ENCODE peak calls at places on chromosomes 4 and X, in nine cellular contexts. H is lower leg skin, R is mammary epithelial cell, G is keratinocyte, X is MM.1S, S is AG10803, V is OCI-LY7, B is heart right ventricle, E is thoracic aorta. Q is an unnamed sample.

GRCh38 chrX:131633285-131633917 is 89.5 kb downstream of the OR13H1 start:
- DNase-seq in E (no peak), R (peak), X (peak), V (peak), B (peak), H (no peak), G (peak), S (peak), Q (peak)

GRCh38 chr4:94504545-94504944 is 52.8 kb downstream of the PDLIM5 start:
- DNase-seq in H (no peak), B (no peak), R (no peak), E (no peak), G (no peak), S (peak), X (no peak), V (no peak), Q (no peak)

GRCh38 chr4:163776961-163777360 is 282.5 kb downstream of the TMA16 start:
- DNase-seq in G (no peak), H (no peak), S (no peak), X (no peak), V (no peak), R (no peak), E (no peak), B (no peak), Q (no peak)

GRCh38 chr4:2812985-2813384 is 20.1 kb downstream of the SH3BP2 start:
- DNase-seq in B (no peak), G (no peak), R (no peak), X (no peak), E (no peak), V (no peak), S (no peak), H (no peak), Q (no peak)

GRCh38 chrX:119507206-119507605 is 39.0 kb downstream of the SLC25A5 start:
- DNase-seq in E (no peak), V (no peak), G (no peak), H (peak), S (no peak), B (no peak), X (no peak), R (no peak), Q (no peak)

GRCh38 chr4:151267822-151268535 is 9.0 kb upstream of the PRSS48 start:
- DNase-seq in S (no peak), E (no peak), V (no peak), R (peak), G (no peak), B (no peak), H (no peak), X (no peak), Q (no peak)

GRCh38 chrX:40267334-40268118 is 169.8 kb upstream of the BCOR start:
- DNase-seq in H (no peak), R (no peak), X (no peak), V (peak), B (peak), G (no peak), S (no peak), E (no peak), Q (no peak)

GRCh38 chrX:37047776-37048175 is 39.6 kb downstream of the FAM47C start:
- DNase-seq in X (no peak), B (no peak), S (no peak), V (no peak), H (no peak), R (no peak), G (no peak), E (no peak), Q (no peak)

GRCh38 chr4:54516556-54517215 is 141.1 kb upstream of the KIT start:
- DNase-seq in V (no peak), X (no peak), E (no peak), S (no peak), R (no peak), H (no peak), G (no peak), B (no peak), Q (no peak)

GRCh38 chr4:156763511-156763910 is 208.1 kb downstream of the PDGFC start:
- DNase-seq in S (peak), E (no peak), X (no peak), B (no peak), V (no peak), H (no peak), G (no peak), R (no peak), Q (no peak)

GRCh38 chr4:70958681-70959080 is 34.8 kb upstream of the DCK start:
- DNase-seq in V (no peak), E (no peak), R (no peak), H (no peak), S (peak), G (no peak), B (no peak), X (no peak), Q (no peak)

GRCh38 chrX:47540754-47541538 is 20.1 kb upstream of the ARAF start:
- DNase-seq in E (peak), R (peak), V (no peak), G (no peak), B (peak), H (peak), X (peak), S (peak), Q (peak)

GRCh38 chrX:51420610-51421009 is 75.8 kb downstream of the NUDT11 start:
- DNase-seq in B (peak), E (no peak), S (peak), R (peak), H (no peak), V (peak), X (peak), G (no peak), Q (peak)

GRCh38 chr4:6913350-6913749 is 3.7 kb downstream of the TBC1D14 start:
- DNase-seq in X (no peak), E (no peak), H (no peak), G (no peak), S (no peak), B (no peak), V (no peak), R (no peak), Q (no peak)

GRCh38 chr4:98662619-98663225 is 4.3 kb upstream of the TSPAN5 start:
- DNase-seq in B (no peak), X (peak), G (no peak), R (no peak), S (peak), V (no peak), E (no peak), H (no peak), Q (no peak)

GRCh38 chr4:18844726-18845125 is 823.2 kb upstream of the LCORL start:
- DNase-seq in R (no peak), S (no peak), H (no peak), V (no peak), G (no peak), B (no peak), X (no peak), E (no peak), Q (no peak)

GRCh38 chrX:31832263-31832662 is 760.4 kb upstream of the FTHL17 start:
- DNase-seq in H (no peak), R (peak), E (no peak), V (no peak), B (no peak), S (no peak), X (no peak), G (no peak), Q (no peak)

GRCh38 chr4:180057891-180058643 is 2185.1 kb upstream of the TENM3 start:
- DNase-seq in E (no peak), G (no peak), X (peak), H (peak), S (no peak), V (no peak), B (no peak), R (peak), Q (peak)

GRCh38 chrX:97026406-97026805 is 142.7 kb downstream of the RPA4 start:
- DNase-seq in H (no peak), B (no peak), V (peak), S (no peak), R (no peak), G (no peak), E (no peak), X (peak), Q (peak)

GRCh38 chrX:68710870-68711576 is 63.6 kb downstream of the STARD8 start:
- DNase-seq in H (no peak), V (peak), G (peak), R (peak), X (no peak), S (peak), E (no peak), B (no peak), Q (no peak)

DNA sequence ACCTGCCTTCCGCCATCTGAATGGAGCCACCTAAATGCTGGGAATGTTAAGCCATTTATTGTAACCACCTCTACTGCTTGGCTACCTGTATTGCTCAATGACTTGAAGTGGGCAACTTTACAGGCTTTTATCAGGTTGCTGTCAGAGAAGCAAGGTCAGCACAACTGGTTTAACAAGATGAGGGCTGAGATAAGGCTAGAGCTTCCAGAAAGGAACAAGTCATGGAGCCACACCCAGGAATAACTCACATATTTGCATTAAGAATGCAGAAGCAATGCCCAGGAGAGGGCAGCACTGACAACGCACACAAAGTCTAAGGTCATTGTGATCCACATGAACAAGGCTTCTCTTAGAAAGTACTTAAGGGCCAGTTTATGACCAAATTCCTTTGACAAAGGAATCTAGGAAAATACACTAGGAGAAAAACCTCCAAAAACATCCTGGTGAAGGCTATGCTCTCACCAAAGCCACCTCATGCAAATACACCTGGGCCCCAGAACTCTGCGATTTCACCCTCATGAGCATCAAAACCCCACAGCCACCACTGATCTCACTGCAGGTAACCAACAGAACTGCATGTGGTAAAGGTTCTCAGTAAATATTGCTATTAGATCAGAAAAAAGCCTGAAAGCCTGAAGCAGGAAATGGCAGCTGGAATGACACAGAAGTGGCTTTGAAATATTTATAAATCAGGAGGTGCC is 15.0 kb upstream of the STS start:
- DNase-seq in R (peak), X (no peak), S (peak), H (no peak), E (no peak), G (peak), V (peak), B (peak), Q (peak)
- TF ChIP-seq CTCF in R (peak), X (peak), S (peak), H (no peak), E (no peak), G (peak), V (peak), B (no peak), Q (no peak)

DNA sequence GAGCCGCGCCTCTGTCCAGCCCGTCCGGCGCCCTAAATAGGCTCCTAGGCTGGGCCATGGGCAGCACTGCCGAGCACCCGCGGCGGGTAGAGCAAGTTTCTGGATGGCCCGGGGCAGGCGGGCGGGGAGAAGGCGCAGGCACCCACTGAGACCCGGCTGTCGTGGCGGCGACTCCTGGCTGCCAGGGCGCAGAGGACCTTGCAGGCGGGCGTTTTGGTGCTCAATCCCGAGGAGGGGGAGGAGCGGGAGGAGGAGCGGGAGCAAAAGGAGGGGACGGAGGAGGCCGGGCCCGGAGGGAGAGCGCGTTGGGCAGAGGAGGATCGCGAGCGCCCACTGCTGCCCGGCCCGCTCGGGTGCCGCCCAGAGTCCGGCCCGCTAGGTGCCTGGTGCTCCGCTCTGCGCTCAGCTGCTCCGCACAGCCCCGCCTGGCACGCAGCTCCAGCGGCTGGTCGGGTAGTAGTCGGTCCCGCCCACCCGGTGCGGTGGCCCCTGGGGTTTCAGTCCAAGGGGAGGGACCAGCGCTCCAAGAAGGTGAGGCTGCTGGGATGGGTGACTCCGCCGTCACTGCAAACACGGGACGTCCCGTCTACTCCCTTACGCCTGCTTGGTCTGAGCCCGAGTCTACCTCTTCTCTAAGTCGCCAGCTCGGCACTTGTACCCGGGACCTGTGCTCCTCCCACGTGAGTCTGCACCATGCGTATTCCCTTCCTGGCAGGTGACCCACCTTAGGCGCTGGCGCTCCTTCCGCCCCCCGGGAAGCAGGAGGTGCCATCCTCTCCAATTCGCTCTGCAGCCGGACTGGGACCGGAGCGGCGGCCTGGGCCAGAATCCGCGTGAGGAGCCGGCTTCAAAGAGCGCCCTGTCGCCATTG is at the start of gene HS3ST1:
- DNase-seq in G (peak), H (peak), B (peak), E (peak), X (peak), R (peak), V (no peak), S (no peak), Q (peak)
- TF ChIP-seq CTCF in G (peak), H (no peak), B (peak), E (peak), X (peak), R (peak), V (no peak), S (no peak), Q (peak)

GRCh38 chr4:56183344-56183959 is 203.8 kb downstream of the AASDH start:
- DNase-seq in S (no peak), R (no peak), B (no peak), V (peak), G (no peak), X (peak), E (no peak), H (no peak), Q (no peak)
- TF ChIP-seq CTCF in S (no peak), R (no peak), B (no peak), V (peak), G (no peak), X (peak), E (no peak), H (no peak), Q (no peak)

DNA sequence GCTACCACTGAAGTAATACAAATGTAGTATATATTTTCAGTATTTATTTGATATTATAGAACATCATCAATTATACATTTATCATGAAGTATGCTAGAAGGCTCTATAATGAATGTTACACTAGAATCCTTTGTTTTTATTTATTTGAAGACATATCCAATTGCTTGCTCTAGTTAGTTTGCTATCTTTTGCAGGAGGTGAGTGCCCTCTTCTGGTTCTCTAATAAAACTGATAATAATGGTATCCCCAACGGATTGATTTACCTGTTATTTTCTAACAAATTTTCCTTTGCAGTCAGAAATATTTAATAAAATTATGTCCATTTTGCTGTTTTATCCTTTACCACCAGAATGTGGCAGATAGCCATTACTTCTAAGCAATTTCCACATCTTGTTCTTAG is 274.3 kb upstream of the TACR3 start:
- DNase-seq in V (no peak), E (no peak), X (peak), R (peak), S (no peak), H (no peak), B (no peak), G (no peak), Q (no peak)
- TF ChIP-seq CTCF in V (peak), E (no peak), X (peak), R (peak), S (no peak), H (no peak), B (no peak), G (no peak), Q (peak)

GRCh38 chrX:118183606-118184005 is 67.0 kb upstream of the KLHL13 start:
- DNase-seq in X (no peak), E (no peak), H (no peak), V (no peak), G (no peak), R (no peak), B (no peak), S (no peak), Q (no peak)
- TF ChIP-seq CTCF in X (peak), E (no peak), H (no peak), V (peak), G (peak), R (peak), B (no peak), S (no peak), Q (peak)

GRCh38 chr4:165698272-165698671 is 174.8 kb upstream of the TLL1 start:
- DNase-seq in V (no peak), H (no peak), R (no peak), E (no peak), X (no peak), B (no peak), G (no peak), S (no peak), Q (no peak)

GRCh38 chr4:165700855-165701254 is 172.2 kb upstream of the TLL1 start:
- DNase-seq in X (no peak), V (peak), G (no peak), H (no peak), S (no peak), B (no peak), R (no peak), E (no peak), Q (peak)
- TF ChIP-seq CTCF in X (no peak), V (peak), G (peak), H (no peak), S (no peak), B (no peak), R (peak), E (no peak), Q (peak)

DNA sequence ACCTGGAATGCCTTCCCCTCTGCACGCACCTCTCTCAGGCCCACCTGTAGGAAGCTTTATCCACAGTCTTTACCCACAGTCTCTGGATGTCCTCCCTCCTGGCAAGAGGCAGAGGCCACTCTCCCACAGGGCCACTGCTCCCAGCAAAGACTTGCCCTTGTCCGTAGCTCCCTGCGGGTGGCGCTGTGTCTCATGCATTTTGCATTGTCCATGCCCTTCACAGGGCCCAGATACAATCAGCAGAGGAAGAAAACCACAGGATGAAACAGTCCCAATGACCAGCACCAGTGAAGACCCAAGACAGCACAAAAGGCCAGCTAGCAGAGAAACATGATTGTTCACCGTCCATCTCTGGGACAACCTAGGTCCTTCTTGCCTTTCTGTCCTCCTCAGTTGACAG is 2.1 kb upstream of the NSG1 start:
- DNase-seq in X (no peak), H (no peak), G (no peak), R (peak), S (no peak), E (no peak), V (peak), B (no peak), Q (peak)
- TF ChIP-seq CTCF in X (peak), H (no peak), G (peak), R (peak), S (peak), E (no peak), V (peak), B (no peak), Q (peak)

DNA sequence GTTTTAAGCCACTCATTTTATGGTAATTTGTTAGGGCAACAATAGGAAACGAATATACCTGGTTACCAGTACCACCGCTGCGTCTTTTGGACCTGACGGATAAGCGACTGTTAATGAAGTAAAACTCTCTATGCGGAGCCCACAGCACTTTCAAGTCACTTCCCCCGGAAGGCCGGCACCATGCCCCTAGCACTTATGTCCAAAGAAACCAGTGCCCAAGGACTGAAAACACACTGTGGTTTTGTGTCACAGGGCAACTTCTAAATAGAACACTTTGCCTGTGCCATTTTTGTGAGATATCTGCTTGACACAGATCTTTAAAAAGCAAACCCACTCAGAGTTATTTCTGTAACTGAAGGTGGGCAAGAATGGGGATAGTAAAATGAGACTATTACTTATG is 22.7 kb downstream of the SH3KBP1 start:
- DNase-seq in E (no peak), X (no peak), B (no peak), G (no peak), R (no peak), S (no peak), H (peak), V (peak), Q (no peak)
- TF ChIP-seq CTCF in E (no peak), X (no peak), B (no peak), G (no peak), R (no peak), S (no peak), H (no peak), V (no peak), Q (no peak)